ENCODE peak calls at places on chromosomes 4 and X, in seven cellular contexts. P, S, Y, Q, V, K and N are unnamed samples.

GRCh38 chr4:82499705-82500104 is 62.1 kb downstream of the TMEM150C start:
- DNase-seq in Y (no peak), Q (no peak), V (no peak), P (no peak), S (no peak), K (no peak), N (no peak)

GRCh38 chr4:20839957-20840356 is 139.7 kb downstream of the PACRGL start:
- DNase-seq in Y (no peak), P (peak; percentile 53), K (no peak), V (no peak), Q (no peak), S (no peak), N (no peak)

GRCh38 chrX:150196300-150196699 is 166.8 kb upstream of the MAMLD1 start:
- DNase-seq in P (no peak), S (no peak), K (no peak), Q (no peak), Y (no peak), V (no peak), N (no peak)

GRCh38 chrX:48972214-48973164 is 845 bp upstream of the KCND1 start:
- DNase-seq in P (peak; percentile 41), K (no peak), Q (peak; percentile 47), Y (no peak), S (no peak), V (no peak), N (no peak)

GRCh38 chr4:183798249-183798920 is 106.7 kb upstream of the STOX2 start:
- DNase-seq in P (no peak), S (peak; percentile 73), V (no peak), Q (peak; percentile 26), K (no peak), Y (no peak), N (no peak)

GRCh38 chrX:46268429-46268828 is 276.8 kb downstream of the ZNF674 start:
- DNase-seq in Y (no peak), K (no peak), S (no peak), V (no peak), P (no peak), Q (no peak), N (peak; percentile 20)

GRCh38 chr4:24880171-24880570 is 32.7 kb downstream of the CCDC149 start:
- DNase-seq in V (no peak), Y (no peak), S (no peak), K (no peak), Q (no peak), P (no peak), N (no peak)

GRCh38 chr4:81684357-81684756 is 212.7 kb upstream of the RASGEF1B start:
- DNase-seq in S (no peak), P (no peak), K (no peak), V (no peak), Y (no peak), Q (no peak), N (no peak)

GRCh38 chrX:17788439-17788838 is 51.1 kb downstream of the SCML1 start:
- DNase-seq in V (peak; percentile 65), Q (peak; percentile 49), Y (peak; percentile 19), K (no peak), S (no peak), P (peak; percentile 16), N (peak; percentile 21)

GRCh38 chr4:188941524-188942109 is 802.4 kb downstream of the TRIML1 start:
- DNase-seq in P (peak; percentile 100), K (no peak), Q (no peak), S (no peak), Y (no peak), V (no peak), N (no peak)

GRCh38 chrX:29948653-29949052 is 266.7 kb upstream of the MAGEB2 start:
- DNase-seq in P (peak; percentile 37), V (no peak), K (no peak), Q (no peak), S (no peak), Y (no peak), N (no peak)

GRCh38 chrX:119758682-119759332 is 419 bp downstream of the SOWAHD start:
- DNase-seq in S (peak; percentile 84), K (no peak), Q (peak; percentile 23), V (peak; percentile 51), Y (peak; percentile 23), P (no peak), N (peak; percentile 19)

GRCh38 chr4:67273676-67274075 is 271.6 kb downstream of the CENPC start:
- DNase-seq in S (no peak), K (no peak), V (no peak), P (no peak), Y (no peak), Q (no peak), N (no peak)

GRCh38 chrX:41085883-41086626 is 810 bp downstream of the USP9X start:
- DNase-seq in Y (peak; percentile 40), K (peak; percentile 40), S (peak; percentile 87), V (peak; percentile 77), Q (peak; percentile 60), P (peak; percentile 42), N (peak; percentile 35)

GRCh38 chrX:84188320-84188834 is 378 bp upstream of the RPS6KA6 start:
- DNase-seq in V (peak; percentile 80), S (peak; percentile 79), P (peak; percentile 64), Y (peak; percentile 30), Q (peak; percentile 32), K (no peak), N (peak; percentile 1)

DNA sequence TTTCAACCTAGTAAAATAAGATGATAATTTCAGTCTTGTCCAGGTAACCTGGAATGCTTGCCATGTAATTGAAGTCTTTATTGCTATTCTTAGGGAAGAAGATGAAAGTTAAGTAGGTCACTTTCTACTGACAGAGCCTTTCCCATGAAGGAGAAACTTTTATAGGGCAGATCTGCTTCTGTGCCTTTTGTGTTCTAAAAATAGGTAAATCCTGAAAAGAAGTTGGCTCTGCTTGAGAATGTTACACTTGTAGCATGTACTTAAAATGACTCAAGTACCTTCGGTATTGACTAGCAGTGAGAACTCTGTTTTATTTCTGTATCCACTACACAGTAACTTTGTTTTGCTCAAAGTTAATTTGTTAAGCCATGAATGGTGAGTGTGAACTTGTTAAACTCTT is 52.8 kb downstream of the SEPTIN11 start:
- DNase-seq in V (no peak), Q (no peak), K (no peak), P (peak; percentile 44), S (no peak), Y (no peak), N (no peak)
- H3K36me3 ChIP-seq in V (no peaks in the 10 kb centered on the region), Q (peaks cover under 1% of the 10 kb centered on the region), K (peaks cover 10% of the 10 kb centered on the region), P (peaks cover 45% of the 10 kb centered on the region), S (peaks cover 17% of the 10 kb centered on the region), Y (peaks cover 3% of the 10 kb centered on the region), N (peaks cover 6% of the 10 kb centered on the region)

DNA sequence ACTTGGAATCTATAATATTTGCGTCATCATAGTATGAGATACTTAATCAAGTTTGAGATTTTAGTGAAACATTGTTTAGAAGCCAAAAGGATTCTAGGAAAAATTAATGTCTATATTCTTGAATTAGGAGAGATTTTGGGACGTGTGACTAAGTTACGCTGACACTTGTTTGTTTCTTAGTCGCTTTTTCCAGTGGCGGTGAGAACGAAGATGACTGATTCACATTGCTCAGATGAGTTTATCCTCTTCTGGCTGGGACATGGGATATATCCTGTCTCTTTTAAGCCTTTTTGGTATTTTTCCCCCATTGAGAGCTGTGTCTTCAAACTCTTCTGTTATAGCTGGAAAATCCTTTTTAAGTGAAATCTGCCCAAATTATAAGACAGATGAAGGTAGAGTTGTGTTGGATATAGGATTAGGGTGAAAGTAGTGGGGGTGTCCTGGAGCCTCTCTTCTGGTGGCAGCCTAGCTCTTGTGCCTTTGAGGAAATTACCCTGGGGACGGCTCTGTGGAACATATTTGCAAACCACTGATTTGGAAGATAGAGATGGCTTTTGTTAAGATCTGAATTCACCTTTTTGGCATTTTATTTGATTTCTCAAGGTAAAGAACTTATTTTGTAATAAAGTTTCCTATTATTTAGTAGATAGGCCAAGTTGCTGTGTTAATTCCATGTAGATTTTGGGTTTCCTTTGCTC is 49.7 kb downstream of the HTT start:
- DNase-seq in V (no peak), K (no peak), Y (no peak), Q (no peak), P (no peak), S (no peak), N (no peak)
- H3K36me3 ChIP-seq in V (no peaks in the 10 kb centered on the region), K (peaks cover 40% of the 10 kb centered on the region), Y (peaks cover 49% of the 10 kb centered on the region), Q (peaks cover 22% of the 10 kb centered on the region), P (peaks cover 24% of the 10 kb centered on the region), S (peaks cover 35% of the 10 kb centered on the region), N (peaks cover 55% of the 10 kb centered on the region)

DNA sequence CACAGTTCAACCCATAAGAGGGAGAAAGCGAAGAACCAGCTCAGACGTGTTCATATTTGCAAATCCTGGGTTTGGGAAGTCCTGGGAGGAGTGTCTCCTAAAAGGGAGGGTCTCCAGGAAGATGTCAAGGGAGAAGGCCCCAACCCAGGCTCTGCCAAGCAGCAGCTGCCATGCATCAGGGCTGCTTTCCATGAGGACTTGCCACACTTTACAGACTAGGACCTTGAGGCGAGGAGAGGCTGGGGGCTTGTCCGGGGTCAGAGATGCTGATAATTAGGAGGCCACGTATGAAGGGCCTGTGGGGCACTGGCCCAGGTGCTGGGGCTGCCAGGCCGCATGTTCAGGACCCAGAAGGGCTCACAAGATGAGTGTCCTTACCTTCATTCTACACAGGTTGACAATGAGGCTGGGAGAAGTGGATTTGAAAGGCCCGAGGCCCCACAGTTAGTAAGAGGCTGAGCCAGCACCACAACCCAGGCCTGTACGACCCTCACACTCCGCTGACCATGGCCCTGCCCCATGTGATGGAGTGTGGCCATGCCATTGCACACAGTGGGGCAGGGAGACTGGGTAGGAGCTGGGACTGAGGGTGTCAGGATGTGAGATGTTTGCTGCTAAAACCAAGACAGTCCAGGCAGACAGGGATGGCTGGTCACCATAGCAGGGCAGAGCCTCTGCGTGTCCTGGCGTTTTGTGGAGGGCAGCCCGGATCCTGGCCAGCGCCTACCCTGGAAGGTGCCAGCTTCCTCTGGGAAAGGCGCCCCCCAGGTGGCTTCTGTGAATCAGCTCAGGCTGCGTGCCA is 94.8 kb downstream of the PSAPL1 start:
- DNase-seq in V (no peak), Q (no peak), S (no peak), Y (no peak), K (no peak), P (no peak), N (no peak)
- H3K36me3 ChIP-seq in V (no peaks in the 10 kb centered on the region), Q (no peaks in the 10 kb centered on the region), S (no peaks in the 10 kb centered on the region), Y (no peaks in the 10 kb centered on the region), K (no peaks in the 10 kb centered on the region), P (no peaks in the 10 kb centered on the region), N (no peaks in the 10 kb centered on the region)

DNA sequence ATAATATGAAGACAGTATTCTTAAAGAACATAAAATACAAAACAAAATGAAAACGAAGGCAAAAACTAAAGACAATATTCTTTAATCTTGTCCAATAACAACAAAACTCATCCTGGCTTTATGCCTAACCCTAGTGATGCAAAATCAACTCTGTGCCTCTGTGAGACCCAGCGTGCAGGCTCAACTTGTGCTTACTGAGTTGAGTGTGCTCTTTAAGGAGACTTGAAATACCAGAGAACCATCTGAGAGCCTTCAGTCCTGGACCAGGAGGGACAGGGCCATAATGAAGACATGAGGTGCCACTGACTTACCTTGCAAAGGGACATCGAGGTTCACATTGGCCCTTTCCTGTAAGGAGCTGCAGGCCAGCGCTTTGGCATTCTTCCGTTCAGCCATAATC is 77.1 kb downstream of the NSUN7 start:
- DNase-seq in S (no peak), P (no peak), K (no peak), Y (no peak), Q (no peak), V (no peak), N (no peak)
- H3K36me3 ChIP-seq in S (peaks cover 8% of the 10 kb centered on the region), P (peaks cover 28% of the 10 kb centered on the region), K (peaks cover 23% of the 10 kb centered on the region), Y (peaks cover 23% of the 10 kb centered on the region), Q (peaks cover 2% of the 10 kb centered on the region), V (no peaks in the 10 kb centered on the region), N (no peaks in the 10 kb centered on the region)